ENCODE peak calls at places on chromosomes 4 and X, in four cellular contexts. One of them, this sample, is unnamed.

GRCh38 chrX:101287402-101287801 is 3.7 kb downstream of the TAF7L start:
- DNase-seq in stromal cell of bone marrow: peak; percentile 28
- DNase-seq in HEK293T: peak; percentile 45
- DNase-seq in H9: no peak
- DNase-seq in this sample: peak; percentile 66

GRCh38 chr4:83204731-83205130 is 79.9 kb downstream of the COQ2 start:
- DNase-seq in stromal cell of bone marrow: no peak
- DNase-seq in HEK293T: no peak
- DNase-seq in H9: no peak
- DNase-seq in this sample: no peak

GRCh38 chr4:21778702-21779101 is 169.9 kb downstream of the KCNIP4 start:
- DNase-seq in stromal cell of bone marrow: no peak
- DNase-seq in HEK293T: no peak
- DNase-seq in H9: no peak
- DNase-seq in this sample: no peak

GRCh38 chr4:159178147-159178541 is 75.3 kb downstream of the RAPGEF2 start:
- DNase-seq in stromal cell of bone marrow: no peak
- DNase-seq in HEK293T: no peak
- DNase-seq in H9: no peak
- DNase-seq in this sample: peak; percentile 72

GRCh38 chr4:88859191-88859812 is 161.7 kb upstream of the NAP1L5 start:
- DNase-seq in stromal cell of bone marrow: no peak
- DNase-seq in HEK293T: no peak
- DNase-seq in H9: no peak
- DNase-seq in this sample: no peak

GRCh38 chrX:137423241-137423640 is 142.7 kb upstream of the ZIC3 start:
- DNase-seq in stromal cell of bone marrow: no peak
- DNase-seq in HEK293T: no peak
- DNase-seq in H9: no peak
- DNase-seq in this sample: no peak

GRCh38 chr4:4869731-4870483 is 10.4 kb downstream of the MSX1 start:
- DNase-seq in stromal cell of bone marrow: no peak
- DNase-seq in HEK293T: no peak
- DNase-seq in H9: peak; percentile 73
- DNase-seq in this sample: no peak

GRCh38 chr4:17719106-17719505 is 62.3 kb downstream of the FAM184B start:
- DNase-seq in stromal cell of bone marrow: no peak
- DNase-seq in HEK293T: no peak
- DNase-seq in H9: no peak
- DNase-seq in this sample: no peak

GRCh38 chrX:341541-342101 is 23.0 kb upstream of the GTPBP6 start:
- DNase-seq in stromal cell of bone marrow: no peak
- DNase-seq in HEK293T: no peak
- DNase-seq in H9: no peak
- DNase-seq in this sample: no peak

GRCh38 chr4:129254526-129254925 is 158.6 kb downstream of the C4orf33 start:
- DNase-seq in stromal cell of bone marrow: no peak
- DNase-seq in HEK293T: no peak
- DNase-seq in H9: no peak
- DNase-seq in this sample: no peak

GRCh38 chrX:120797201-120797938 is 78.3 kb downstream of the CT47B1 start:
- DNase-seq in stromal cell of bone marrow: no peak
- DNase-seq in HEK293T: no peak
- DNase-seq in H9: no peak
- DNase-seq in this sample: peak; percentile 59

GRCh38 chrX:154369453-154370299 is 4.8 kb downstream of the FLNA start:
- DNase-seq in stromal cell of bone marrow: peak; percentile 90
- DNase-seq in HEK293T: peak; percentile 43
- DNase-seq in H9: peak; percentile 88
- DNase-seq in this sample: peak; percentile 96

GRCh38 chr4:54659213-54660144 is 1.7 kb downstream of the KIT start:
- DNase-seq in stromal cell of bone marrow: no peak
- DNase-seq in HEK293T: no peak
- DNase-seq in H9: no peak
- DNase-seq in this sample: peak; percentile 28

GRCh38 chr4:128528177-128528576 is 240.6 kb upstream of the PGRMC2 start:
- DNase-seq in stromal cell of bone marrow: no peak
- DNase-seq in HEK293T: no peak
- DNase-seq in H9: no peak
- DNase-seq in this sample: no peak

GRCh38 chr4:186201535-186202230 is 10.3 kb downstream of the CYP4V2 start:
- DNase-seq in stromal cell of bone marrow: no peak
- DNase-seq in HEK293T: peak; percentile 56
- DNase-seq in H9: peak; percentile 74
- DNase-seq in this sample: peak; percentile 57

GRCh38 chr4:17095771-17096170 is 197.3 kb upstream of the LDB2 start:
- DNase-seq in stromal cell of bone marrow: no peak
- DNase-seq in HEK293T: no peak
- DNase-seq in H9: no peak
- DNase-seq in this sample: no peak

GRCh38 chrX:42143866-42144592 is 220.7 kb upstream of the CASK start:
- DNase-seq in stromal cell of bone marrow: no peak
- DNase-seq in HEK293T: peak; percentile 49
- DNase-seq in H9: no peak
- DNase-seq in this sample: peak; percentile 1

GRCh38 chrX:151393514-151393913 is 3.5 kb upstream of the VMA21 start:
- DNase-seq in stromal cell of bone marrow: no peak
- DNase-seq in HEK293T: no peak
- DNase-seq in H9: peak; percentile 45
- DNase-seq in this sample: no peak

GRCh38 chr4:52721968-52722814 is 29.0 kb downstream of the ERVMER34-1 start:
- DNase-seq in stromal cell of bone marrow: peak; percentile 96
- DNase-seq in HEK293T: peak; percentile 91
- DNase-seq in H9: peak; percentile 99
- DNase-seq in this sample: peak; percentile 98

GRCh38 chr4:137651128-137651527 is 118.8 kb upstream of the PCDH18 start:
- DNase-seq in stromal cell of bone marrow: no peak
- DNase-seq in HEK293T: no peak
- DNase-seq in H9: no peak
- DNase-seq in this sample: peak; percentile 31

GRCh38 chrX:44344194-44344593 is 722 bp upstream of the EFHC2 start:
- DNase-seq in stromal cell of bone marrow: no peak
- DNase-seq in HEK293T: no peak
- DNase-seq in H9: peak; percentile 29
- DNase-seq in this sample: no peak

GRCh38 chrX:9677098-9677739 is 88.4 kb downstream of the GPR143 start:
- DNase-seq in stromal cell of bone marrow: no peak
- DNase-seq in HEK293T: no peak
- DNase-seq in H9: no peak
- DNase-seq in this sample: peak; percentile 61

GRCh38 chrX:136166221-136166855 is 19.0 kb downstream of the FHL1 start:
- DNase-seq in stromal cell of bone marrow: peak; percentile 44
- DNase-seq in HEK293T: peak; percentile 23
- DNase-seq in H9: no peak
- DNase-seq in this sample: peak; percentile 58

GRCh38 chr4:138889216-138889615 is 126.4 kb upstream of the NOCT start:
- DNase-seq in stromal cell of bone marrow: no peak
- DNase-seq in HEK293T: no peak
- DNase-seq in H9: no peak
- DNase-seq in this sample: no peak

GRCh38 chr4:15781427-15782095 is 3.4 kb downstream of the CD38 start:
- DNase-seq in stromal cell of bone marrow: no peak
- DNase-seq in HEK293T: no peak
- DNase-seq in H9: no peak
- DNase-seq in this sample: no peak

GRCh38 chr4:131426023-131426758 is 1722.9 kb upstream of the PCDH10 start:
- DNase-seq in stromal cell of bone marrow: no peak
- DNase-seq in HEK293T: no peak
- DNase-seq in H9: no peak
- DNase-seq in this sample: no peak

GRCh38 chrX:31228415-31228832 is 156.6 kb upstream of the FTHL17 start:
- DNase-seq in stromal cell of bone marrow: peak; percentile 29
- DNase-seq in HEK293T: no peak
- DNase-seq in H9: no peak
- DNase-seq in this sample: peak; percentile 84

GRCh38 chr4:8726344-8726851 is 133.8 kb downstream of the CPZ start:
- DNase-seq in stromal cell of bone marrow: no peak
- DNase-seq in HEK293T: no peak
- DNase-seq in H9: peak; percentile 21
- DNase-seq in this sample: no peak